ENCODE peak calls at places on chromosomes 16 and 17, in eight cellular contexts. J is suprapubic skin, W is heart left ventricle, E is A549, S is HCT116, Q is IMR-90, G is transverse colon, H is uterus. M is an unnamed sample.

GRCh38 chr17:7404737-7405412 is 978 bp upstream of the TMEM256 start:
- DNase-seq in J (peak; percentile 90), W (peak; percentile 76), E (peak; percentile 56), S (no peak), Q (no peak), G (no peak), H (peak; percentile 75), M (peak; percentile 49)

GRCh38 chr16:84560269-84560668 is 55.8 kb upstream of the MEAK7 start:
- DNase-seq in J (no peak), W (no peak), E (no peak), S (no peak), Q (no peak), G (no peak), H (no peak), M (no peak)

GRCh38 chr17:34067009-34067408 is 188.1 kb upstream of the CCL2 start:
- DNase-seq in J (no peak), W (no peak), E (no peak), S (no peak), Q (no peak), G (no peak), H (no peak), M (no peak)

GRCh38 chr17:7132511-7133094 is 18.0 kb upstream of the ASGR2 start:
- DNase-seq in J (no peak), W (no peak), E (no peak), S (no peak), Q (no peak), G (peak; percentile 27), H (no peak), M (no peak)

GRCh38 chr17:16122697-16123434 is 92.5 kb downstream of the NCOR1 start:
- DNase-seq in J (no peak), W (no peak), E (no peak), S (no peak), Q (peak; percentile 45), G (no peak), H (no peak), M (no peak)

GRCh38 chr16:2752850-2753522 is 548 bp downstream of the SRRM2 start:
- DNase-seq in J (peak; percentile 80), W (peak; percentile 89), E (peak; percentile 81), S (peak; percentile 58), Q (peak; percentile 77), G (peak; percentile 87), H (peak; percentile 82), M (peak; percentile 63)

GRCh38 chr16:67928561-67929364 is 2.9 kb downstream of the CTRL start:
- DNase-seq in J (no peak), W (peak; percentile 73), E (peak; percentile 91), S (peak; percentile 24), Q (peak; percentile 43), G (peak; percentile 75), H (peak; percentile 59), M (peak; percentile 81)

GRCh38 chr17:16872351-16872751 is 99.6 kb downstream of the TNFRSF13B start:
- DNase-seq in J (peak; percentile 67), W (no peak), E (no peak), S (no peak), Q (no peak), G (no peak), H (no peak), M (no peak)

DNA sequence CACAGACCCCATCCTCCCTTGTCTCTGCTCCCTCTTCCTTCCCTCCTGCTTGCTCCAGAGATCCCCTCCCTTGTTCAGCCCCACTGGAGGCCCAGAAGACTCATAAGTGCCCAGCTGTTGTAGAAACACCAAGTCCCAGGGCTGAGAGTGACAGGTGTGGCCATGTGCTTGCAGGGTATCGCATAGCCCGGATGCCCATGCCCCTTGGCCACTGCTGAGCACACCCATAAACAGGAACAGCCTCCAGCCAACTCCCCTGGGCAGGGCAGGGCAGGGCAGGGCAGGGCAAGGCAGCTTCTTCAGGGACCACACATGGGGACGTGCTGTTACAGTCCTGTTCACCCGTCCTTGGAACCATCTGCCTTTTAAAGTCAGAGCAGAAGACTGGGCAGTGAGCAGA is 2.0 kb downstream of the CACNG1 start:
- DNase-seq in J (no peak), W (no peak), E (no peak), S (no peak), Q (no peak), G (peak; percentile 80), H (no peak), M (no peak)
- TF ChIP-seq CTCF in J (no peak), W (no peak), E (no peak), S (no peak), Q (no peak), G (no peak), H (no peak), M (no peak)

GRCh38 chr17:79024901-79025737 is 1.1 kb downstream of the C1QTNF1 start:
- DNase-seq in J (peak; percentile 80), W (peak; percentile 90), E (no peak), S (no peak), Q (no peak), G (peak; percentile 51), H (no peak), M (no peak)

GRCh38 chr17:79023180-79023705 is 726 bp upstream of the C1QTNF1 start:
- DNase-seq in J (peak; percentile 65), W (peak; percentile 43), E (no peak), S (no peak), Q (no peak), G (peak; percentile 3), H (no peak), M (no peak)

GRCh38 chr17:79020631-79021301 is 3.2 kb upstream of the C1QTNF1 start:
- DNase-seq in J (peak; percentile 59), W (peak; percentile 11), E (no peak), S (no peak), Q (no peak), G (no peak), H (no peak), M (no peak)

GRCh38 chr17:79023886-79024771 is at the start of gene C1QTNF1:
- DNase-seq in J (peak; percentile 86), W (peak; percentile 79), E (peak; percentile 96), S (no peak), Q (peak; percentile 38), G (peak; percentile 70), H (no peak), M (no peak)

DNA sequence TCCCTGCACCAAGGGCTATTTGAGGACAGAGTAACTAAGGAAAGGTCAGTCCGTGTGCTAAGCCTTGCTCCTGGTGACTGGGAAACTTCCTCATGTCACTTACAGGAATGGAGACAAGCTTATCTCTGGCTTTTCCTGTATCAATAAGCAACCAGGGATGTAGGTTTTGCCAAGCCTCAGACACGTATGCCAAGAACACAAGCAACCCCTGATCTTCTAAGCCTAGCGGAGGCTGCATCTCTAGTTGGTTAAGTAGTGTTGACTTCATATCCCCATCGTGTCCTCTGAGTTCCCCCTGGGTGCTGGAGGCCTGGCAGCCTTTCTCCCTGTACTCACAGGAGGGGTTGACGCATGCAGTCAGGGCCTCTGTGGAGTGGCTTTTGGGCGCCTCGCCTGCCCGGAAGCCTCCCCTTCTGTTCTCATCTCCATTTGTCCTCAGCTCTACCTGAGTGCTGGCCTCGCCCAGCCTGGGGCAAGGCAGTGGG is 1.4 kb upstream of the C1QTNF1 start:
- DNase-seq in J (peak; percentile 80), W (peak; percentile 68), E (no peak), S (no peak), Q (no peak), G (no peak), H (no peak), M (no peak)
- H3K27ac ChIP-seq in J (peak overlapping the region; percentile 84), W (peak overlapping the region; percentile 93), E (peak overlapping the region; percentile 88), S (no peak overlapping the region), Q (no peak overlapping the region), G (peak overlapping the region; percentile 67), H (peak overlapping the region; percentile 23), M (peak overlapping the region; percentile 9)

GRCh38 chr17:28726912-28727726 is 1.1 kb upstream of the TLCD1 start:
- DNase-seq in J (peak; percentile 96), W (peak; percentile 93), E (peak; percentile 94), S (peak; percentile 89), Q (peak; percentile 90), G (peak; percentile 96), H (peak; percentile 92), M (peak; percentile 94)

GRCh38 chr17:28726396-28726911 is 421 bp upstream of the TLCD1 start:
- DNase-seq in J (no peak), W (peak; percentile 63), E (peak; percentile 75), S (peak; percentile 53), Q (peak; percentile 39), G (peak; percentile 79), H (no peak), M (no peak)

GRCh38 chr17:28724500-28725165 is 1.4 kb downstream of the TLCD1 start:
- DNase-seq in J (no peak), W (no peak), E (no peak), S (no peak), Q (no peak), G (no peak), H (no peak), M (no peak)

GRCh38 chr17:28725166-28725659 is 820 bp downstream of the TLCD1 start:
- DNase-seq in J (no peak), W (no peak), E (peak; percentile 74), S (peak; percentile 50), Q (peak; percentile 65), G (no peak), H (no peak), M (no peak)

DNA sequence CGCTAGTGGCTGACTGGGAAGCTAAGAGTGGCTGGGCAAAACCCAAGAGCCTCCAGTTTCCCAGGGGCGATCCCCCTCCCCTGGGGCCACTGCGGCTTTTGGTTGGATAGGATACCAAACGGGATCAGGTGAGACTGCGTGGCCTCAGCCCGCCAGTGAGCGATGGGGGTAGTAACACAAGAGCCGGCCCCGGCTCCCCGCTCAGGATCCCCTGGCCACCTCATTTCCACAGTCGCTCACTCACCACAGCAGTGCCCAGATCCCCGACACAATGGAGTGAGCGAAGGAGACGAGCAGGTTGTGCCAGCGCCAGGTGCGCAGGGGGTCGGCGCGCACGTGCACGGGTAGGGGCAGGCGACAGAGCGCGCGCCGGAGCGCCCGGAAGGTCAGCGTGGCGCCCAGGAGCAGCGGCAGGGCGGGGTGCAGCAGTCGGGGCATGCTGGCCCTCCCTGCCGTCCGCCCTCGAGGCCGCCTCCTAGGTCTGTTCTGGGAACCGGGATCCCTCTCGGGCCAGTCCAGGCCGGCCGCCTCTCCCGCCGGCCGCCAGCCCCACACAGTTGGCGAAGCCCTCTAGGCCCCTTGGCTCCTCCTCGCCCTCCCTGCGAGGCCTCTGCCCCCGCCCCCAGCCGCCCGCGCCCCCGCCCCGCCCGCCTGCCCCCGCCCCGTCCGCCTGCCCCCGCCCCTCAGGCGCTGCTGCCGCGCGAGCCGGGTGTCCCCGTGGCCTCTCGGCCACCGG is at the start of gene TLCD1:
- DNase-seq in J (no peak), W (peak; percentile 67), E (peak; percentile 92), S (no peak), Q (peak; percentile 74), G (peak; percentile 73), H (no peak), M (peak; percentile 31)
- TF ChIP-seq POLR2A in J (peak; percentile 16), W (no peak), E (peak; percentile 81), S (peak; percentile 84), Q (peak; percentile 63), G (peak; percentile 49), H (no peak), M (no peak)

GRCh38 chr17:41451154-41451728 is 10.5 kb upstream of the KRT38 start:
- DNase-seq in J (no peak), W (no peak), E (no peak), S (no peak), Q (peak; percentile 59), G (no peak), H (no peak), M (no peak)

GRCh38 chr17:41448506-41448905 is 7.7 kb upstream of the KRT38 start:
- DNase-seq in J (no peak), W (no peak), E (no peak), S (no peak), Q (no peak), G (no peak), H (no peak), M (no peak)

GRCh38 chr17:41452276-41452675 is 11.5 kb upstream of the KRT38 start:
- DNase-seq in J (no peak), W (no peak), E (no peak), S (no peak), Q (no peak), G (no peak), H (no peak), M (no peak)

GRCh38 chr17:41446806-41447205 is 6.0 kb upstream of the KRT38 start:
- DNase-seq in J (no peak), W (no peak), E (no peak), S (no peak), Q (peak; percentile 86), G (no peak), H (no peak), M (no peak)

DNA sequence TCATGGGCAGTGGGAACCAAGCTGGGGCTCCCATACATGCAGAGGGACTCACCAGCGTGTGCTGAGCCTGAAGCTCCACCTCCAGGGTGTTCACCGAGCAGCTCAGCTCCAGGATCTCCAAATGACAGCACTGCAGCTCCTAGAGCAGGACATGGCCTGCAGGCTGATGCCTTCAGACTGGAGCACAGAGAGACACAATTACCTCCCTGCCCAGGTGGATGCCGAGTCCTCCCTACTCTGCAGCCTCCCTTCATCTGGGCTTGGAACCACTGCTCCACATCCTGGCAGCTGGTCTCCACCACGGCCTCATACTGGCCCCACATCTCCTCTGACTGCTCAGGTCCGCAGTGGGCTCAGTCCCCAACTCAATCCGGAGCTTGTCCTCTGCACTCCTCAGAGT is 8.2 kb upstream of the KRT38 start:
- DNase-seq in J (no peak), W (no peak), E (no peak), S (no peak), Q (no peak), G (no peak), H (no peak), M (no peak)
- TF ChIP-seq CTCF in J (no peak), W (no peak), E (no peak), S (no peak), Q (no peak), G (no peak), H (no peak), M (no peak)

M was measured in tibial nerve.